ENCODE peak calls at places on chromosomes 13 and 19, in four cellular contexts. One of them, this sample, is unnamed.
A peak's percentile ranks its signal among the peaks of the same experiment; 100 is the strongest.

GRCh38 chr19:518292-519231 is 11.3 kb downstream of the TPGS1 start:
- DNase-seq in stomach: no peak
- DNase-seq in CD4-positive, CD25-positive, alpha-beta regulatory T cell: peak; percentile 63
- DNase-seq in heart right ventricle: no peak
- DNase-seq in this sample: no peak

GRCh38 chr19:46426035-46426505 is 2.7 kb downstream of the PNMA8C start:
- DNase-seq in stomach: no peak
- DNase-seq in CD4-positive, CD25-positive, alpha-beta regulatory T cell: no peak
- DNase-seq in heart right ventricle: no peak
- DNase-seq in this sample: no peak

GRCh38 chr19:48444933-48445194 is 919 bp upstream of the GRWD1 start:
- DNase-seq in CD4-positive, CD25-positive, alpha-beta regulatory T cell: no peak
- DNase-seq in stomach: no peak
- DNase-seq in heart right ventricle: no peak
- DNase-seq in this sample: no peak

GRCh38 chr19:13872695-13873389 is 4.1 kb upstream of the NANOS3 start:
- DNase-seq in stomach: no peak
- DNase-seq in CD4-positive, CD25-positive, alpha-beta regulatory T cell: no peak
- DNase-seq in heart right ventricle: peak; percentile 42
- DNase-seq in this sample: no peak

GRCh38 chr19:20999731-21000352 is 20.6 kb upstream of the ZNF430 start:
- DNase-seq in stomach: peak; percentile 53
- DNase-seq in CD4-positive, CD25-positive, alpha-beta regulatory T cell: peak; percentile 94
- DNase-seq in heart right ventricle: peak; percentile 81
- DNase-seq in this sample: peak; percentile 97

GRCh38 chr13:85675508-85675907 is 123.7 kb downstream of the SLITRK6 start:
- DNase-seq in CD4-positive, CD25-positive, alpha-beta regulatory T cell: no peak
- DNase-seq in heart right ventricle: no peak
- DNase-seq in stomach: no peak
- DNase-seq in this sample: no peak

GRCh38 chr19:40154121-40154680 is 37.0 kb upstream of the MAP3K10 start:
- DNase-seq in heart right ventricle: no peak
- DNase-seq in stomach: no peak
- DNase-seq in CD4-positive, CD25-positive, alpha-beta regulatory T cell: no peak
- DNase-seq in this sample: no peak

GRCh38 chr19:49858591-49858985 is 7.6 kb downstream of the PTOV1 start:
- DNase-seq in CD4-positive, CD25-positive, alpha-beta regulatory T cell: no peak
- DNase-seq in heart right ventricle: no peak
- DNase-seq in stomach: no peak
- DNase-seq in this sample: no peak

GRCh38 chr19:30492581-30492980 is 120.4 kb downstream of the ZNF536 start:
- DNase-seq in CD4-positive, CD25-positive, alpha-beta regulatory T cell: no peak
- DNase-seq in stomach: no peak
- DNase-seq in heart right ventricle: no peak
- DNase-seq in this sample: no peak

GRCh38 chr19:19628499-19629134 is 597 bp upstream of the LPAR2 start:
- DNase-seq in CD4-positive, CD25-positive, alpha-beta regulatory T cell: peak; percentile 44
- DNase-seq in heart right ventricle: no peak
- DNase-seq in stomach: peak; percentile 85
- DNase-seq in this sample: peak; percentile 52

GRCh38 chr13:94660695-94661324 is 51.5 kb downstream of the SOX21 start:
- DNase-seq in CD4-positive, CD25-positive, alpha-beta regulatory T cell: peak; percentile 31
- DNase-seq in heart right ventricle: no peak
- DNase-seq in stomach: no peak
- DNase-seq in this sample: no peak

GRCh38 chr19:46015080-46015960 is 7.5 kb downstream of the PGLYRP1 start:
- DNase-seq in heart right ventricle: peak; percentile 54
- DNase-seq in CD4-positive, CD25-positive, alpha-beta regulatory T cell: peak; percentile 75
- DNase-seq in stomach: peak; percentile 90
- DNase-seq in this sample: peak; percentile 71

GRCh38 chr13:51249254-51249653 is 27.1 kb downstream of the FAM124A start:
- DNase-seq in CD4-positive, CD25-positive, alpha-beta regulatory T cell: no peak
- DNase-seq in stomach: no peak
- DNase-seq in heart right ventricle: no peak
- DNase-seq in this sample: no peak

GRCh38 chr13:40130871-40131636 is 475.6 kb downstream of the COG6 start:
- DNase-seq in heart right ventricle: no peak
- DNase-seq in CD4-positive, CD25-positive, alpha-beta regulatory T cell: no peak
- DNase-seq in stomach: no peak
- DNase-seq in this sample: no peak

GRCh38 chr13:50593228-50593627 is 250.3 kb downstream of the DLEU7 start:
- DNase-seq in CD4-positive, CD25-positive, alpha-beta regulatory T cell: no peak
- DNase-seq in heart right ventricle: no peak
- DNase-seq in stomach: no peak
- DNase-seq in this sample: no peak

GRCh38 chr13:27830010-27830409 is 37.7 kb downstream of the GSX1 start:
- DNase-seq in stomach: peak; percentile 72
- DNase-seq in heart right ventricle: peak; percentile 48
- DNase-seq in CD4-positive, CD25-positive, alpha-beta regulatory T cell: peak; percentile 41
- DNase-seq in this sample: no peak

DNA sequence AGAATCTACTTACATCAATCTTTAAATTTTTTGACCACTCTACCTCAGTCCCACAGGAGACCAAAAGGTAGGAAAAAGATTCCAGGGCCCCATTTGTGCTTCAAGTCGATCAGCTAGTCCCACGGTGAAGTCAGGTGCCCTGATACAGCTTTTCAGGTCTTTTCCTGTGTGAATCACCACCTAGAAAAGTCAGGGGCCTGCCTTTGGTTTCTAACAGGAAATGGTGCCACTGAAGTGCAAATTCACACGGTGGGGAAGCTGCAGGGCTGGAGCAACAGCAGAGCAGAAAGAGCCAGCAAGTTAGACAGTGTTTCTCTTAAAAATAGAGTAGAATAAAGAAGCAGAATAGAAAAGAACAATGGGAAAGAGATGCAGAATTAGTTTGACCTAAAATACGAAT is 107.5 kb downstream of the KLF12 start:
- DNase-seq in CD4-positive, CD25-positive, alpha-beta regulatory T cell: peak; percentile 83
- DNase-seq in stomach: peak; percentile 29
- DNase-seq in heart right ventricle: no peak
- DNase-seq in this sample: no peak
- H3K4me3 ChIP-seq in CD4-positive, CD25-positive, alpha-beta regulatory T cell: peak overlapping the region; percentile 84
- H3K4me3 ChIP-seq in stomach: no peak overlapping the region
- H3K4me3 ChIP-seq in heart right ventricle: no peak overlapping the region
- H3K4me3 ChIP-seq in this sample: no peak overlapping the region

GRCh38 chr19:2850256-2850925 is 9.1 kb downstream of the ZNF555 start:
- DNase-seq in CD4-positive, CD25-positive, alpha-beta regulatory T cell: no peak
- DNase-seq in heart right ventricle: no peak
- DNase-seq in stomach: no peak
- DNase-seq in this sample: no peak
- H3K36me3 ChIP-seq in CD4-positive, CD25-positive, alpha-beta regulatory T cell: peaks cover 40% of the 10 kb centered on the region
- H3K36me3 ChIP-seq in heart right ventricle: peaks cover 83% of the 10 kb centered on the region
- H3K36me3 ChIP-seq in stomach: peaks cover 56% of the 10 kb centered on the region
- H3K36me3 ChIP-seq in this sample: peaks cover 25% of the 10 kb centered on the region

GRCh38 chr13:54033323-54033861 is 1004.8 kb downstream of the OLFM4 start:
- DNase-seq in CD4-positive, CD25-positive, alpha-beta regulatory T cell: no peak
- DNase-seq in stomach: no peak
- DNase-seq in heart right ventricle: no peak
- DNase-seq in this sample: no peak
- H3K4me3 ChIP-seq in CD4-positive, CD25-positive, alpha-beta regulatory T cell: no peak overlapping the region
- H3K4me3 ChIP-seq in stomach: no peak overlapping the region
- H3K4me3 ChIP-seq in heart right ventricle: no peak overlapping the region
- H3K4me3 ChIP-seq in this sample: no peak overlapping the region

DNA sequence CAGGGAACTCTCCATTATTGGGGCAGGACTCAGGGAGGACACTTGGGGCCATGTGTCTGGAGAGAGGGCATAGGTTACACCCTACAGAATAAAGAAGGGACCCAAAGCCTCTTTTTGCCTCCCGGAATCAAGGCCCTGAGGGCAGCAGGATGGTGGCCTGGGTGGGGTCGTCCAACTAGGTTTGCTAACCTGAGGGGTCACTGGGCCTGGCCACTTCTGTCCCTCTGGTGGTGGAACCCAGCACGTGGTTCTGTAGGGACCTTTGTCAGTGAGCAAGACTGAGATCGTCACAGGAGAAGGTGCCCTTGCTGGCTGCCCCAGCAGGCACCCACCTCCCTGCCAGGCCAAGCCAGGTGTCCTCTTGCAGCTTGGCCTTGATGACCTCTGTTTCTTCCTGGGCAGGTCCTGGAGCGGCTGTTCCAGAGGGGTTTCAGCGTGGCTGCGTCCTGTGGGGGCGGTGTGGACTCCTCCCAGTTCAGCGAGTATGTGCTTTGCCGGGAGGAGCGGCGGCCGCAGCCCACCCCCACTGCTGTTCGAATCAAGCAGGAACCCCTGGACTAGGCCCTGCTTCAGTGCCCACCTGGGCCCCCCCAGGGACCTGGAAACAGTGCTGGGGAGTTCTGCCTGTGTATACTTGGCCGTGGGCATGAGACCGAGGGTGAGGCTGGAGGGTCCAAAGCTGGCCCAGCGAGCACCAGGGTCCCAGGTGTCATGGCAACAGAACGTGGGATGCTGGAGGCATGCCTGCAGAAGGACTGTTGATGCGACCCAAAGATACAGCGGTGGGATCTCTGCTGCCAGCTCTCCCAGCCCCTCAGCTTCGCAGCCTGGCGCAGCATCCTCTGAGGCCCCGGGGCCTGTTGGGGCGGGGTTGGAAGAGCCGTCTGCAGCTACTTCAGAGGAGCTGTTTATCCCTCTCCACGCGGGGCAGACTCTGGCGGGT is 16.0 kb downstream of the KCTD15 start:
- DNase-seq in stomach: no peak
- DNase-seq in CD4-positive, CD25-positive, alpha-beta regulatory T cell: no peak
- DNase-seq in heart right ventricle: no peak
- DNase-seq in this sample: no peak
- H3K36me3 ChIP-seq in stomach: peaks cover 60% of the 10 kb centered on the region
- H3K36me3 ChIP-seq in CD4-positive, CD25-positive, alpha-beta regulatory T cell: no peaks in the 10 kb centered on the region
- H3K36me3 ChIP-seq in heart right ventricle: peaks cover 41% of the 10 kb centered on the region
- H3K36me3 ChIP-seq in this sample: no peaks in the 10 kb centered on the region

DNA sequence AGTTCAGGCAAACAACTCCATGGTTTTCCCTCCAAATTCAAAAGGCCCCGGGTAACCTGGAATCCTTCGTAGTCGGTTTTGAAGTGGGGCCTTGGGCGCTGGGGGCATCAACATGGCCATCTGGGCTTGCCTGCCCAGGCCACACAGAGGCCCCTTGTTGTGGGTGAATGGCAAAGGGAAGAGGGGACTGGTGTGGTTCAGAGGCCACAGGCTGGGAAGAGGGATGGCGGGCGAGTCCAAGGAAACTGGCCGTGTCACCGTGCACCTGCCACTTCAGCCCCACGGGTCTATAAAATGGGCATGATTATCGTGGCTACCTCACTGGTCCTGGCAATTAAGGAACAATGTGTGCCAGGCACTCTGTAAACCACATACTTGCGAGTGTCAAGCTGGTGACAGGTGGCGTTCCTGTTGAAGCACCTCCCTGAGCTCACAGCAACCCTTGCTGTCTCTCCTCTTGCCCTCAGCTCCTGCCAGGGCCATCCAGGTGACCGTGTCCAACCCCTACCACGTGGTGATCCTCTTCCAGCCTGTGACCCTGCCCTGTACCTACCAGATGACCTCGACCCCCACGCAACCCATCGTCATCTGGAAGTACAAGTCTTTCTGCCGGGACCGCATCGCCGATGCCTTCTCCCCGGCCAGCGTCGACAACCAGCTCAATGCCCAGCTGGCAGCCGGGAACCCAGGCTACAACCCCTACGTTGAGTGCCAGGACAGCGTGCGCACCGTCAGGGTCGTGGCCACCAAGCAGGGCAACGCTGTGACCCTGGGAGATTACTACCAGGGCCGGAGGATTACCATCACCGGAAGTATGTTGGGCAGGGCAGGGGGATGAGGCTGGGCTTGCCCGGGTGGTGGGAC is 1.3 kb downstream of the LSR start:
- DNase-seq in CD4-positive, CD25-positive, alpha-beta regulatory T cell: no peak
- DNase-seq in stomach: no peak
- DNase-seq in heart right ventricle: no peak
- DNase-seq in this sample: no peak
- H3K4me3 ChIP-seq in CD4-positive, CD25-positive, alpha-beta regulatory T cell: peak overlapping the region; percentile 74
- H3K4me3 ChIP-seq in stomach: peak overlapping the region; percentile 73
- H3K4me3 ChIP-seq in heart right ventricle: no peak overlapping the region
- H3K4me3 ChIP-seq in this sample: peak overlapping the region; percentile 82

DNA sequence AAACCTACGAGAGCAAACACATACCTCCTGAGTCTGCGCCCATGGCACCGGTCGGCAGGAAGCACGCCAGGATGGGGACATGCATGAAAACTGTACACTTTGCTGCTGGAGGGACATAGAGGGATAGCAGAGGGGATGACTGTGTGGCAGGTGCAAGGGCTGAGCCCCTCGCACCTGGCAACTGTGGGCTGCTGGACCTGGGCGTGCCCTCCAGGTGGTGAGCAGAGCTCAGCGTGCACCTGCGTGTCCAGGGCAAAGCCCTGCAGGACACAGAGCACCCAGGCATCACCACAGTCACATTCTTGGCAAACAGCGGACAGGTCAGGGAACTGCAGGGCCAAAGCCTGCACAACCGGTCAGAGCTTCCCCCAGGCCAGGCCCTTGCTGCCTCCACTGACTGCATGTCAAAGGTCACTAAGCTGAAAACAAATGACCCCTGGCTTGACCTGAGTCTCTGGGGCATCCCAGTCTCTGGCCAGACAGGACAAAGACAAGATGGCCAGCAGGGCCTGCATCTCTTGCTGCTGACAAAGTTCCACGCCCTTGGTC is 9.0 kb upstream of the ISYNA1 start:
- DNase-seq in CD4-positive, CD25-positive, alpha-beta regulatory T cell: no peak
- DNase-seq in stomach: no peak
- DNase-seq in heart right ventricle: peak; percentile 12
- DNase-seq in this sample: no peak
- H3K36me3 ChIP-seq in CD4-positive, CD25-positive, alpha-beta regulatory T cell: peaks cover 45% of the 10 kb centered on the region
- H3K36me3 ChIP-seq in stomach: peaks cover 90% of the 10 kb centered on the region
- H3K36me3 ChIP-seq in heart right ventricle: peaks cover 70% of the 10 kb centered on the region
- H3K36me3 ChIP-seq in this sample: no peaks in the 10 kb centered on the region

GRCh38 chr19:35139618-35139943 is 957 bp downstream of the FXYD1 start:
- DNase-seq in heart right ventricle: no peak
- DNase-seq in stomach: no peak
- DNase-seq in CD4-positive, CD25-positive, alpha-beta regulatory T cell: no peak
- DNase-seq in this sample: no peak
- H3K4me3 ChIP-seq in heart right ventricle: peak overlapping the region; percentile 26
- H3K4me3 ChIP-seq in stomach: peak overlapping the region; percentile 38
- H3K4me3 ChIP-seq in CD4-positive, CD25-positive, alpha-beta regulatory T cell: no peak overlapping the region
- H3K4me3 ChIP-seq in this sample: peak overlapping the region; percentile 66

This sample was measured in breast epithelium.